ENCODE peak calls at places on chromosome 9, in five cellular contexts. A is stimulated activated CD4-positive, alpha-beta T cell treated with anti-CD3 and anti-CD28 coated beads, Interleukin-2, amount 100 ng/mL, for 4 hours; R is ACHN; P is Right ventricle myocardium superior; V is activated CD4-positive, CD25-positive, alpha-beta regulatory T cell treated with anti-CD3 and anti-CD28 coated beads, Interleukin-2, amount 50 U/mL, for 16 hours. M is an unnamed sample.

GRCh38 chr9:70134360-70134759 is 90.7 kb downstream of the MAMDC2 start:
- DNase-seq in A (no peak), R (no peak), P (no peak), V (no peak), M (no peak)

GRCh38 chr9:127398715-127399400 is 1.9 kb downstream of the SLC2A8 start:
- DNase-seq in A (no peak), R (no peak), P (no peak), V (no peak), M (no peak)

GRCh38 chr9:16214677-16215076 is 655.8 kb downstream of the BNC2 start:
- DNase-seq in A (no peak), R (no peak), P (no peak), V (no peak), M (no peak)

GRCh38 chr9:76868897-76869296 is 37.0 kb downstream of the PRUNE2 start:
- DNase-seq in A (no peak), R (peak; percentile 23), P (no peak), V (no peak), M (no peak)

GRCh38 chr9:136438548-136438908 is 1.1 kb downstream of the INPP5E start:
- DNase-seq in A (no peak), R (peak; percentile 6), P (no peak), V (no peak), M (no peak)

GRCh38 chr9:129416831-129417604 is 203.9 kb downstream of the C9orf50 start:
- DNase-seq in A (no peak), R (peak; percentile 48), P (no peak), V (no peak), M (peak; percentile 7)

GRCh38 chr9:136726631-136727191 is 14.3 kb downstream of the DIPK1B start:
- DNase-seq in A (no peak), R (no peak), P (no peak), V (no peak), M (peak; percentile 54)

GRCh38 chr9:134860510-134860909 is 20.1 kb upstream of the FCN2 start:
- DNase-seq in A (no peak), R (no peak), P (no peak), V (no peak), M (no peak)

GRCh38 chr9:77851862-77852602 is 179.6 kb downstream of the GNAQ start:
- DNase-seq in A (no peak), R (no peak), P (no peak), V (no peak), M (no peak)